ENCODE peak calls at places on chromosome 15, in four cellular contexts. J, E, H and O are unnamed samples.
A peak's percentile ranks its signal among the peaks of the same experiment; 100 is the strongest.

GRCh38 chr15:71272932-71273331 is 157.7 kb downstream of the THSD4 start:
- DNase-seq in H (no peak), E (no peak), J (no peak), O (no peak)

GRCh38 chr15:39232512-39232911 is 348.4 kb upstream of the THBS1 start:
- DNase-seq in J (no peak), H (no peak), E (no peak), O (no peak)

GRCh38 chr15:51908312-51908711 is 63.3 kb downstream of the LEO1 start:
- DNase-seq in H (no peak), J (no peak), E (no peak), O (no peak)

GRCh38 chr15:58306591-58307312 is 125.0 kb upstream of the LIPC start:
- DNase-seq in H (no peak), J (no peak), E (no peak), O (no peak)

GRCh38 chr15:40087991-40088928 is 20.4 kb downstream of the BMF start:
- DNase-seq in H (no peak), J (peak; percentile 72), E (no peak), O (no peak)

GRCh38 chr15:39581501-39582285 is 814 bp downstream of the THBS1 start:
- DNase-seq in H (no peak), E (no peak), J (peak; percentile 78), O (peak; percentile 64)

GRCh38 chr15:30990036-30990435 is 1.4 kb downstream of the MTMR10 start:
- DNase-seq in J (no peak), H (no peak), E (no peak), O (no peak)

GRCh38 chr15:82919231-82919886 is 33.2 kb downstream of the HOMER2 start:
- DNase-seq in H (no peak), E (peak; percentile 87), J (peak; percentile 94), O (peak; percentile 61)

GRCh38 chr15:91472316-91472756 is 372.3 kb downstream of the SV2B start:
- DNase-seq in H (no peak), E (no peak), J (no peak), O (peak; percentile 80)

GRCh38 chr15:29457729-29458128 is 188.1 kb upstream of the NSMCE3 start:
- DNase-seq in E (no peak), H (no peak), J (no peak), O (no peak)

GRCh38 chr15:39885099-39885777 is 34.8 kb downstream of the GPR176 start:
- DNase-seq in H (no peak), E (no peak), J (no peak), O (no peak)

GRCh38 chr15:31870336-31871158 is 159.8 kb upstream of the CHRNA7 start:
- DNase-seq in E (peak; percentile 89), H (peak; percentile 85), J (peak; percentile 88), O (peak; percentile 77)

GRCh38 chr15:68542771-68543544 is 35.8 kb upstream of the CORO2B start:
- DNase-seq in J (no peak), E (peak; percentile 84), H (no peak), O (no peak)

GRCh38 chr15:62250176-62250575 is 85.1 kb upstream of the C2CD4B start:
- DNase-seq in J (no peak), E (no peak), H (no peak), O (no peak)

GRCh38 chr15:61500951-61501350 is 271.8 kb upstream of the RORA start:
- DNase-seq in E (no peak), H (no peak), J (no peak), O (no peak)

GRCh38 chr15:58517682-58518525 is 86.1 kb downstream of the LIPC start:
- DNase-seq in H (peak; percentile 3), E (no peak), J (no peak), O (no peak)

GRCh38 chr15:44670087-44670945 is 6.9 kb upstream of the SPG11 start:
- DNase-seq in E (no peak), H (no peak), J (no peak), O (no peak)

GRCh38 chr15:71366522-71366921 is 251.3 kb downstream of the THSD4 start:
- DNase-seq in J (no peak), E (no peak), H (no peak), O (no peak)

GRCh38 chr15:89119489-89120478 is 31.5 kb downstream of the ABHD2 start:
- DNase-seq in J (peak; percentile 51), H (no peak), E (no peak), O (no peak)

GRCh38 chr15:89523101-89523500 is 26.7 kb upstream of the RHCG start:
- DNase-seq in E (no peak), H (no peak), J (no peak), O (no peak)

GRCh38 chr15:52370010-52370409 is 74.4 kb upstream of the MYO5C start:
- DNase-seq in E (no peak), H (no peak), J (no peak), O (no peak)

GRCh38 chr15:45333550-45333949 is 44.8 kb downstream of the GATM start:
- DNase-seq in H (no peak), E (peak; percentile 26), J (peak; percentile 46), O (peak; percentile 19)

GRCh38 chr15:28918141-28918983 is 32.6 kb downstream of the APBA2 start:
- DNase-seq in E (no peak), H (no peak), J (no peak), O (no peak)

GRCh38 chr15:44719293-44719999 is 8.1 kb downstream of the B2M start:
- DNase-seq in H (no peak), E (no peak), J (no peak), O (peak; percentile 40)

GRCh38 chr15:89747708-89748682 is 3.1 kb downstream of the MESP1 start:
- DNase-seq in J (no peak), H (no peak), E (no peak), O (no peak)

GRCh38 chr15:32135326-32135725 is 105.0 kb downstream of the CHRNA7 start:
- DNase-seq in H (no peak), J (peak; percentile 57), E (no peak), O (no peak)

GRCh38 chr15:92624401-92624991 is 31.1 kb downstream of the FAM174B start:
- DNase-seq in E (no peak), J (peak; percentile 73), H (no peak), O (no peak)

GRCh38 chr15:62928996-62929350 is 113.6 kb upstream of the TPM1 start:
- DNase-seq in E (no peak), H (no peak), J (no peak), O (no peak)

GRCh38 chr15:78915341-78916087 is 29.3 kb downstream of the CTSH start:
- DNase-seq in J (no peak), E (no peak), H (no peak), O (no peak)

DNA sequence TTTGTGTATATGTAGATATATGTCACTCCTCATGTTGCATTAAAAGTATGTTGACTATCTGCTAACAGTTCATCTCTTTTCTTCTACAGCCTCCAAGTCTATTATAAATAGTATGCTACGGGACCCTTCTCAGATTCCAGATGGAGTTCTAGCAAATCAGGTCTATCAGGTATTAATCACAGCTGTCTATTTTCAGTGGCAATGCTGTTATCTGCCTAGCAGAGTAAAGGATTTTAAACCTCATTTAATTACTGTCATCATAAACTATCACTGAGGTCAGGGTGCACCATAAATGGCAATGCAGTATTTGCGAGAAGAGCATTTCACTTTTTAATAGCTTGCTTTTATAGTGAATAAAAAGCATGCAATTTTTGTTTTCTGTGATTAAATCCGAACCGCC is 112.2 kb downstream of the CDIN1 start:
- DNase-seq in H (no peak), E (no peak), J (no peak), O (no peak)
- H3K4me1 ChIP-seq in H (no peaks in the 10 kb centered on the region), E (no peaks in the 10 kb centered on the region), J (no peaks in the 10 kb centered on the region), O (no peaks in the 10 kb centered on the region)

GRCh38 chr15:20348900-20349773 is 192.5 kb downstream of the GOLGA6L6 start:
- DNase-seq in J (peak; percentile 8), E (no peak), H (no peak), O (no peak)

GRCh38 chr15:20346082-20346805 is 195.4 kb downstream of the GOLGA6L6 start:
- DNase-seq in E (no peak), J (peak; percentile 5), H (no peak), O (no peak)

GRCh38 chr15:20345401-20345958 is 196.1 kb downstream of the GOLGA6L6 start:
- DNase-seq in J (peak; percentile 9), H (no peak), E (no peak), O (no peak)

GRCh38 chr15:20349774-20350498 is 191.7 kb downstream of the GOLGA6L6 start:
- DNase-seq in H (no peak), J (peak; percentile 13), E (no peak), O (no peak)

DNA sequence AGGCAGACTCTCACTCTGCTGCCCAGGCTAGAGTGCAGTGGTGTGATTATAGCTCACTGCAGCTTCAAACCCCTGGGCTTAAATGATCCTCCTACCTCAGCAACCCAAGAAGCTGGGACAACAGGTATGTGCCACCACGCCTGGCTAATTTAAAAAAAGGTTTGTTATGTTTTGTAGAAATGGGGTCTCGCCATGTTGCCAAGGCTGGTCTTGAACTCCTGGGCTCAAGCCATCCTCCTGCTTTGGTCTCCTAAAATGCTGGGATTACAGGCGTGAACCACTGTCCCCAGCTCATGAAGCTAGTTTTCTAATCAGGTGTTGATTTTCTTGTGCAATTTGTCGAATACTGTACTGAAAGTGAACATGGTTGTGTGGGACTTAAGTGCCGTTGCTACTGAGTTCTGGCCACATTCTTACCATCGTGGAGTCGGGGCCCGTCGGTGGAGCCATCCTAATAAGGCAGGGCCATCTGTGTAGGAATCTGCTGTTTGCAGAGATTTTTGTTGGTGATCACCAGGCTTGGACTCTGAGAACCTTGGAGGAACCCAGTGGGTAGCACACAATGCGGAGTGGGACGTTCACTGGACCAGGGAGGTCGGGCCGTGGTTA is 193.2 kb downstream of the GOLGA6L6 start:
- DNase-seq in E (no peak), J (no peak), H (no peak), O (no peak)
- H3K9me3 ChIP-seq in E (no peaks in the 10 kb centered on the region), J (no peaks in the 10 kb centered on the region), H (no peaks in the 10 kb centered on the region), O (peaks cover 9% of the 10 kb centered on the region)

GRCh38 chr15:37877851-37878577 is 56.4 kb upstream of the TMCO5A start:
- DNase-seq in J (no peak), H (no peak), E (no peak), O (no peak)
- H3K27ac ChIP-seq in J (no peak overlapping the region), H (no peak overlapping the region), E (no peak overlapping the region), O (no peak overlapping the region)

GRCh38 chr15:64702816-64703631 is 72.4 kb downstream of the RBPMS2 start:
- DNase-seq in H (peak; percentile 95), J (peak; percentile 97), E (peak; percentile 98), O (peak; percentile 93)

GRCh38 chr15:64703632-64703959 is 71.8 kb downstream of the RBPMS2 start:
- DNase-seq in E (no peak), H (no peak), J (no peak), O (no peak)

GRCh38 chr15:64699767-64700388 is 75.5 kb downstream of the RBPMS2 start:
- DNase-seq in J (peak; percentile 66), E (no peak), H (no peak), O (no peak)

GRCh38 chr15:64701482-64701881 is 73.9 kb downstream of the RBPMS2 start:
- DNase-seq in E (no peak), J (no peak), H (no peak), O (no peak)

GRCh38 chr15:64701051-64701450 is 74.3 kb downstream of the RBPMS2 start:
- DNase-seq in H (no peak), J (no peak), E (no peak), O (no peak)
- H3K4me1 ChIP-seq in H (peaks cover 53% of the 10 kb centered on the region), J (peaks cover 60% of the 10 kb centered on the region), E (peaks cover 39% of the 10 kb centered on the region), O (no peaks in the 10 kb centered on the region)

DNA sequence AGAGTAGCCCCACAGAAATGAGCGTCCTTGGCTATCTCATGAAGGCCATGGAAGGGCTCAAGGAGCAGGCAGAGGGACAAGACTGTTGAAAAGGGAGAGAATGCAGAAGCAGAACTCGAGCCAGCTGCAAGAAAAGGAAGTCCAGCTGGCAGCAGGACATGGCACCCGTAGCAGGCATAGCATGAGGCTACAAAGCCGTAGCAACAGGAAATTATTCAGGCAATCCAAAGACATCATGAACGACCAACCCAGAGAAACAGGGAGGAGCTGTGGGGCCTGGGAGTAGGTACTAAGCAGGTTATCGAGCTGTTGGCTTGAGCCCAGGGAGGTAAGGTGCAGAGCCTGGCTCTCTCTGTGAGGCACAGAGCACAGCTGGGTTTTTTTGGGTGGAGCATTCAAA is 144.1 kb upstream of the SMAD3 start:
- DNase-seq in H (no peak), E (no peak), J (peak; percentile 27), O (peak; percentile 28)
- H3K9me3 ChIP-seq in H (no peaks in the 10 kb centered on the region), E (peaks cover 9% of the 10 kb centered on the region), J (no peaks in the 10 kb centered on the region), O (no peaks in the 10 kb centered on the region)